ENCODE peak calls at places on chromosome 18, in seven cellular contexts. S, X, L, Z, C, P and O are unnamed samples.

GRCh38 chr18:55501594-55502345 is 86.2 kb downstream of the TCF4 start:
- DNase-seq in S (no peak), X (peak), L (no peak), Z (no peak), C (no peak), P (no peak), O (no peak)

GRCh38 chr18:43634994-43635393 is 357.7 kb upstream of the SYT4 start:
- DNase-seq in S (no peak), X (no peak), L (peak), Z (no peak), C (no peak), P (no peak), O (no peak)

GRCh38 chr18:51153659-51154371 is 43.7 kb downstream of the MEX3C start:
- DNase-seq in S (peak), X (no peak), L (no peak), Z (no peak), C (peak), P (no peak), O (no peak)

GRCh38 chr18:31603335-31603734 is 11.7 kb downstream of the TTR start:
- DNase-seq in S (no peak), X (no peak), L (no peak), Z (no peak), C (no peak), P (no peak), O (no peak)

GRCh38 chr18:45874501-45875184 is 49.2 kb downstream of the SIGLEC15 start:
- DNase-seq in S (peak), X (no peak), L (no peak), Z (no peak), C (peak), P (no peak), O (no peak)

GRCh38 chr18:58559427-58560186 is 69.3 kb downstream of the ALPK2 start:
- DNase-seq in S (no peak), X (no peak), L (no peak), Z (no peak), C (no peak), P (no peak), O (no peak)

GRCh38 chr18:8279348-8279747 is 329.9 kb upstream of the RAB12 start:
- DNase-seq in S (no peak), X (peak), L (no peak), Z (no peak), C (no peak), P (no peak), O (no peak)

GRCh38 chr18:26190506-26190905 is 35.7 kb upstream of the TAF4B start:
- DNase-seq in S (peak), X (no peak), L (no peak), Z (no peak), C (peak), P (no peak), O (no peak)

GRCh38 chr18:37385846-37386435 is 179.7 kb downstream of the CELF4 start:
- DNase-seq in S (peak), X (peak), L (peak), Z (no peak), C (no peak), P (peak), O (no peak)

GRCh38 chr18:50807199-50807598 is 12.6 kb downstream of the MRO start:
- DNase-seq in S (no peak), X (no peak), L (no peak), Z (no peak), C (no peak), P (no peak), O (no peak)

GRCh38 chr18:29439398-29439797 is 1262.5 kb upstream of the CDH2 start:
- DNase-seq in S (no peak), X (peak), L (no peak), Z (no peak), C (no peak), P (peak), O (no peak)

GRCh38 chr18:6366776-6367175 is 47.9 kb downstream of the L3MBTL4 start:
- DNase-seq in S (no peak), X (no peak), L (no peak), Z (no peak), C (no peak), P (no peak), O (no peak)

GRCh38 chr18:48131042-48131441 is 200.6 kb upstream of the SMAD2 start:
- DNase-seq in S (no peak), X (no peak), L (no peak), Z (no peak), C (no peak), P (no peak), O (no peak)

GRCh38 chr18:183769-184168 is 25.4 kb downstream of the USP14 start:
- DNase-seq in S (no peak), X (no peak), L (no peak), Z (no peak), C (no peak), P (peak), O (no peak)

GRCh38 chr18:34818069-34818468 is 108.0 kb downstream of the DTNA start:
- DNase-seq in S (no peak), X (no peak), L (no peak), Z (no peak), C (no peak), P (no peak), O (no peak)

GRCh38 chr18:8215741-8216140 is 393.5 kb upstream of the RAB12 start:
- DNase-seq in S (no peak), X (no peak), L (no peak), Z (no peak), C (no peak), P (no peak), O (no peak)